ENCODE peak calls at places on chromosome 2, in five cellular contexts. One of them, this sample, is unnamed.

GRCh38 chr2:217357886-217358620 is 498.2 kb upstream of the TNP1 start:
- DNase-seq in HTR-8/SVneo: no peak
- DNase-seq in NCI-H82: no peak
- DNase-seq in Calu3: no peak
- DNase-seq in Daoy: no peak
- DNase-seq in this sample: no peak

GRCh38 chr2:145488571-145488970 is 968.7 kb upstream of the ZEB2 start:
- DNase-seq in HTR-8/SVneo: no peak
- DNase-seq in NCI-H82: no peak
- DNase-seq in Daoy: no peak
- DNase-seq in Calu3: no peak
- DNase-seq in this sample: no peak

GRCh38 chr2:40716879-40717278 is 265.0 kb upstream of the SLC8A1 start:
- DNase-seq in HTR-8/SVneo: peak; percentile 2
- DNase-seq in Daoy: peak; percentile 53
- DNase-seq in NCI-H82: no peak
- DNase-seq in Calu3: no peak
- DNase-seq in this sample: peak; percentile 57

GRCh38 chr2:29123584-29124349 is 8.6 kb downstream of the CLIP4 start:
- DNase-seq in Calu3: peak; percentile 62
- DNase-seq in NCI-H82: no peak
- DNase-seq in HTR-8/SVneo: no peak
- DNase-seq in Daoy: peak; percentile 72
- DNase-seq in this sample: peak; percentile 69

GRCh38 chr2:37283207-37283606 is 41.4 kb downstream of the PRKD3 start:
- DNase-seq in Calu3: no peak
- DNase-seq in HTR-8/SVneo: peak; percentile 23
- DNase-seq in Daoy: peak; percentile 75
- DNase-seq in NCI-H82: no peak
- DNase-seq in this sample: peak; percentile 28

GRCh38 chr2:218322756-218323525 is 30.6 kb upstream of the TMBIM1 start:
- DNase-seq in NCI-H82: peak; percentile 91
- DNase-seq in Daoy: peak; percentile 85
- DNase-seq in Calu3: peak; percentile 89
- DNase-seq in HTR-8/SVneo: peak; percentile 92
- DNase-seq in this sample: peak; percentile 82

GRCh38 chr2:191582355-191582754 is 95.6 kb upstream of the NABP1 start:
- DNase-seq in Calu3: peak; percentile 22
- DNase-seq in HTR-8/SVneo: peak; percentile 70
- DNase-seq in Daoy: peak; percentile 66
- DNase-seq in NCI-H82: no peak
- DNase-seq in this sample: peak; percentile 55

GRCh38 chr2:122634920-122635319 is 879.5 kb downstream of the TSN start:
- DNase-seq in Calu3: no peak
- DNase-seq in HTR-8/SVneo: no peak
- DNase-seq in Daoy: no peak
- DNase-seq in NCI-H82: no peak
- DNase-seq in this sample: no peak

GRCh38 chr2:238169708-238170251 is 11.0 kb downstream of the ERFE start:
- DNase-seq in HTR-8/SVneo: peak; percentile 30
- DNase-seq in Daoy: peak; percentile 84
- DNase-seq in NCI-H82: no peak
- DNase-seq in Calu3: no peak
- DNase-seq in this sample: peak; percentile 90

GRCh38 chr2:220985561-220985960 is 586.5 kb downstream of the EPHA4 start:
- DNase-seq in HTR-8/SVneo: no peak
- DNase-seq in NCI-H82: no peak
- DNase-seq in Calu3: no peak
- DNase-seq in Daoy: no peak
- DNase-seq in this sample: no peak

GRCh38 chr2:29446852-29447251 is 331.6 kb downstream of the CLIP4 start:
- DNase-seq in HTR-8/SVneo: no peak
- DNase-seq in NCI-H82: no peak
- DNase-seq in Calu3: no peak
- DNase-seq in Daoy: no peak
- DNase-seq in this sample: no peak

GRCh38 chr2:27078267-27079194 is at the start of gene EMILIN1:
- DNase-seq in Daoy: peak; percentile 69
- DNase-seq in NCI-H82: no peak
- DNase-seq in Calu3: no peak
- DNase-seq in HTR-8/SVneo: no peak
- DNase-seq in this sample: no peak

GRCh38 chr2:121530210-121530562 is 494 bp upstream of the RNU4ATAC start:
- DNase-seq in HTR-8/SVneo: peak; percentile 81
- DNase-seq in Calu3: peak; percentile 75
- DNase-seq in NCI-H82: peak; percentile 92
- DNase-seq in Daoy: peak; percentile 84
- DNase-seq in this sample: peak; percentile 68

GRCh38 chr2:96267159-96267971 is 1.3 kb downstream of the CIAO1 start:
- DNase-seq in NCI-H82: peak; percentile 72
- DNase-seq in Daoy: peak; percentile 54
- DNase-seq in HTR-8/SVneo: peak; percentile 62
- DNase-seq in Calu3: peak; percentile 55
- DNase-seq in this sample: peak; percentile 20

GRCh38 chr2:95346236-95346737 is 49.1 kb downstream of the KCNIP3 start:
- DNase-seq in Daoy: peak; percentile 80
- DNase-seq in NCI-H82: peak; percentile 31
- DNase-seq in HTR-8/SVneo: peak; percentile 78
- DNase-seq in Calu3: peak; percentile 64
- DNase-seq in this sample: peak; percentile 64

GRCh38 chr2:45570671-45571334 is 40.3 kb downstream of the SRBD1 start:
- DNase-seq in HTR-8/SVneo: no peak
- DNase-seq in NCI-H82: no peak
- DNase-seq in Calu3: no peak
- DNase-seq in Daoy: no peak
- DNase-seq in this sample: no peak

GRCh38 chr2:190759749-190760213 is 110.9 kb downstream of the NAB1 start:
- DNase-seq in Daoy: peak; percentile 58
- DNase-seq in Calu3: peak; percentile 16
- DNase-seq in HTR-8/SVneo: peak; percentile 65
- DNase-seq in NCI-H82: no peak
- DNase-seq in this sample: peak; percentile 83

GRCh38 chr2:189086710-189087109 is 92.9 kb downstream of the COL5A2 start:
- DNase-seq in Daoy: no peak
- DNase-seq in NCI-H82: no peak
- DNase-seq in Calu3: no peak
- DNase-seq in HTR-8/SVneo: peak; percentile 29
- DNase-seq in this sample: peak; percentile 2

GRCh38 chr2:226799976-226800940 is 638 bp upstream of the IRS1 start:
- DNase-seq in Daoy: peak; percentile 23
- DNase-seq in HTR-8/SVneo: no peak
- DNase-seq in NCI-H82: peak; percentile 39
- DNase-seq in Calu3: no peak
- DNase-seq in this sample: no peak

GRCh38 chr2:23721454-23721826 is 205.5 kb downstream of the ATAD2B start:
- DNase-seq in Calu3: no peak
- DNase-seq in HTR-8/SVneo: no peak
- DNase-seq in NCI-H82: no peak
- DNase-seq in Daoy: no peak
- DNase-seq in this sample: no peak

GRCh38 chr2:32627441-32627900 is 379 bp upstream of the TTC27 start:
- DNase-seq in HTR-8/SVneo: no peak
- DNase-seq in Calu3: no peak
- DNase-seq in NCI-H82: no peak
- DNase-seq in Daoy: peak; percentile 66
- DNase-seq in this sample: peak; percentile 20

GRCh38 chr2:138564586-138565250 is 63.1 kb downstream of the SPOPL start:
- DNase-seq in HTR-8/SVneo: no peak
- DNase-seq in NCI-H82: no peak
- DNase-seq in Daoy: no peak
- DNase-seq in Calu3: no peak
- DNase-seq in this sample: peak; percentile 14

GRCh38 chr2:21024722-21025389 is 19.0 kb downstream of the APOB start:
- DNase-seq in Daoy: no peak
- DNase-seq in HTR-8/SVneo: no peak
- DNase-seq in Calu3: no peak
- DNase-seq in NCI-H82: no peak
- DNase-seq in this sample: no peak

GRCh38 chr2:120596191-120596781 is 139.4 kb upstream of the GLI2 start:
- DNase-seq in Daoy: no peak
- DNase-seq in HTR-8/SVneo: no peak
- DNase-seq in NCI-H82: no peak
- DNase-seq in Calu3: no peak
- DNase-seq in this sample: no peak

GRCh38 chr2:233688341-233688740 is 4.3 kb upstream of the UGT1A6 start:
- DNase-seq in NCI-H82: no peak
- DNase-seq in Calu3: no peak
- DNase-seq in HTR-8/SVneo: no peak
- DNase-seq in Daoy: no peak
- DNase-seq in this sample: no peak

GRCh38 chr2:105388971-105389381 is 9.9 kb downstream of the FHL2 start:
- DNase-seq in Calu3: no peak
- DNase-seq in Daoy: no peak
- DNase-seq in HTR-8/SVneo: peak; percentile 67
- DNase-seq in NCI-H82: no peak
- DNase-seq in this sample: no peak

GRCh38 chr2:12915792-12916191 is 199.1 kb downstream of the TRIB2 start:
- DNase-seq in HTR-8/SVneo: no peak
- DNase-seq in Daoy: no peak
- DNase-seq in Calu3: no peak
- DNase-seq in NCI-H82: no peak
- DNase-seq in this sample: no peak

GRCh38 chr2:178279142-178279541 is 84.8 kb downstream of the OSBPL6 start:
- DNase-seq in HTR-8/SVneo: peak; percentile 62
- DNase-seq in Daoy: peak; percentile 81
- DNase-seq in Calu3: no peak
- DNase-seq in NCI-H82: peak; percentile 40
- DNase-seq in this sample: peak; percentile 76

GRCh38 chr2:8472545-8473361 is 209.1 kb upstream of the ID2 start:
- DNase-seq in Daoy: no peak
- DNase-seq in NCI-H82: peak; percentile 5
- DNase-seq in Calu3: no peak
- DNase-seq in HTR-8/SVneo: no peak
- DNase-seq in this sample: no peak

GRCh38 chr2:20562540-20563225 is 88.2 kb downstream of the HS1BP3 start:
- DNase-seq in HTR-8/SVneo: no peak
- DNase-seq in NCI-H82: peak; percentile 68
- DNase-seq in Calu3: no peak
- DNase-seq in Daoy: no peak
- DNase-seq in this sample: no peak

GRCh38 chr2:218961229-218961628 is 1.8 kb downstream of the CDK5R2 start:
- DNase-seq in NCI-H82: no peak
- DNase-seq in Daoy: no peak
- DNase-seq in Calu3: no peak
- DNase-seq in HTR-8/SVneo: no peak
- DNase-seq in this sample: no peak

GRCh38 chr2:120632796-120633646 is 102.6 kb upstream of the GLI2 start:
- DNase-seq in Calu3: no peak
- DNase-seq in HTR-8/SVneo: no peak
- DNase-seq in NCI-H82: no peak
- DNase-seq in Daoy: no peak
- DNase-seq in this sample: no peak

GRCh38 chr2:222895143-222895542 is 34.3 kb downstream of the ACSL3 start:
- DNase-seq in Calu3: no peak
- DNase-seq in NCI-H82: no peak
- DNase-seq in Daoy: no peak
- DNase-seq in HTR-8/SVneo: no peak
- DNase-seq in this sample: no peak

GRCh38 chr2:138221358-138221757 is 257.1 kb downstream of the HNMT start:
- DNase-seq in Calu3: no peak
- DNase-seq in HTR-8/SVneo: no peak
- DNase-seq in NCI-H82: no peak
- DNase-seq in Daoy: no peak
- DNase-seq in this sample: no peak

This sample was measured in RWPE1.